ENCODE peak calls at places on chromosome 1, in four cellular contexts. P is SK-N-SH, D is K562, X is NT2/D1. Y is an unnamed sample.

GRCh38 chr1:156994277-156994676 is 51.3 kb downstream of the ARHGEF11 start:
- DNase-seq in P (no peak), D (no peak), X (no peak), Y (no peak)

GRCh38 chr1:91650764-91651163 is 150.1 kb downstream of the CDC7 start:
- DNase-seq in P (no peak), D (peak), X (no peak), Y (no peak)

GRCh38 chr1:188937965-188938551 is 1539.6 kb downstream of the BRINP3 start:
- DNase-seq in P (no peak), D (no peak), X (no peak), Y (peak)

GRCh38 chr1:203325004-203325417 is 19.7 kb downstream of the BTG2 start:
- DNase-seq in P (no peak), D (no peak), X (no peak), Y (no peak)

GRCh38 chr1:173768206-173768605 is 53.4 kb downstream of the KLHL20 start:
- DNase-seq in P (no peak), D (no peak), X (no peak), Y (no peak)

GRCh38 chr1:53529555-53529954 is 70.4 kb downstream of the DMRTB1 start:
- DNase-seq in P (no peak), D (no peak), X (no peak), Y (no peak)

GRCh38 chr1:42680921-42681683 is 1.1 kb upstream of the YBX1 start:
- DNase-seq in P (peak), D (no peak), X (no peak), Y (no peak)

GRCh38 chr1:172255223-172255560 is 165.3 kb upstream of the C1orf105 start:
- DNase-seq in P (no peak), D (no peak), X (no peak), Y (peak)

GRCh38 chr1:206679738-206680211 is 4.9 kb upstream of the MAPKAPK2 start:
- DNase-seq in P (no peak), D (no peak), X (no peak), Y (no peak)

DNA sequence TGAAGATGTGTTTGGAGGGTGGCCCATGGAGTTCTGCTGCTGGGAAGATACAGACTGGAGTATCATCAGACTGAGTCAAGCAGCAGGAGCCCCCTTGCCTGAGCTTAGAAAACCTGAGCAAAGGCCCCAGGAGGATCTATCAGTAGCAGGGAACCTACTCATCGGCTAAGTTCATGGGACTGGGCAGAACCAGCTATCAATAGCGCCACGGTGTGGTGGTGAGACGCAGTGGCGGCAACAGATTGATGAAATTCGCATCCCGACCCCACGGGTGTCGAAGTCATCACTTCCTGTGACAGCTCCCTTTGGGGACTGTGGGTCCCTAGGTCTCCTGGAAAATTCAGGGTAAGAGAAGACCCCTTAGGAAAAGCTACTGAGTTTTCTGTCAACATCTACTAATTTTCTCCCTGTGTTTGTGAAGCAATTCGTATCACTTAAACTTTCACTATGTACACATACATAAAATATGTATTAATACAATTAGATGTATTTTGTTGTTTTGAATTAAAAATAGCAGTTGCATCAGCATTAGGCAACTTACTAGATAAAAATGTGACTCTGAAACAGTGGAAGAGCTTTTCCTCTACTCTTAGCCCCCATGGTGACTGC is 7.1 kb upstream of the CACNA1S start:
- DNase-seq in P (peak), D (peak), X (peak), Y (peak)
- TF ChIP-seq YY1 in P (no peak), D (no peak), X (no peak), Y (no peak)

DNA sequence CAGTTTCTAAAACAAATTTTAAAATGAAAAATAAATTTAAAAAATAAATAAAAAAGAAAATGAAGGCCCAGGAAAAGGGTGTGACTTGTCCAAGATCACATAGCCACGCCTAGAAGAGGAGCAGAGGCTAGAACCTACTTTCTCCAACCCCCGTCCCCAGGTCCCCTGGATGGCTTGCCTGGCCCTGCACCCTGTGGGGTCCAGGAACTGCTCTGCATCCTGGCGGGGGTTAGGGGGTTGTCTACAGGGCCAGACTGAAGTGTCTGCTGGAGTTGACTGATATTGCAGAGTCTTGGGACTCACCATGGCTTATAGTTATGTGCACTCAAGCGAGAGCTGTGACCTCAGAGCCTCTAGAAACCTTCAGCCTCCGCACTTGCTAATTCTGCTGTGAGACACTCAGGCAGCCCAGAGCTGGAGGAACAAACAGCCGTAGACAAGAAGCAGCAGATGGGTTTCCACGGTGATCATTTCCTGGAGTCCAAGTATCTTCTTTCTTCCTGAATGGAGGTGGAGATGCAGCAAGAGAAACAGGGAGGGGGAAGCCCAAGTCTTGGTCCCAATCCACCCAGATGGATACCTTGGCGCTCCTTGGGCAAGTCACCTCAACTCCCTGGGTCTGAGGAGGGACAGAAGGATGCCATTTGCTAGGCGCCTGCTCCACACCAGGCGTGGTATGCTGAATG is 5.2 kb upstream of the EXTL1 start:
- DNase-seq in P (no peak), D (no peak), X (no peak), Y (no peak)
- TF ChIP-seq YY1 in P (no peak), D (no peak), X (no peak), Y (no peak)

DNA sequence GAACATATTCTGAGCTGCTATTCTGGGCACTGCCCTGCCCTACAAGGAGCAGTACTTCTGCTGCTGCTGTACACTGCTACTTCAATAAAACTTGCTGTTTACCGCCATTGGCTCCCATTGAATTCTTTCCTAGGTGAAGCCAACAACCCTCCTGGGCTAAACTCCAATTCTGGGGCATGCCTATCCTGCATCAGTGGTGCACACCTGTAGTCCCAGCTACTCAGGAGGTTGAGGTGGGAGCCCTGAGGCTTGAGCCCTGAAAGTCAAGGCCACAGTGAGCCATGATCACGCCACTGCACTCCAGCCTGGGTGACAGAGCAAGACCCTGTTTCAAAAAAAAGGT is 21.2 kb downstream of the PDIK1L start:
- DNase-seq in P (no peak), D (no peak), X (no peak), Y (no peak)
- TF ChIP-seq YY1 in P (no peak), D (no peak), X (no peak), Y (no peak)

DNA sequence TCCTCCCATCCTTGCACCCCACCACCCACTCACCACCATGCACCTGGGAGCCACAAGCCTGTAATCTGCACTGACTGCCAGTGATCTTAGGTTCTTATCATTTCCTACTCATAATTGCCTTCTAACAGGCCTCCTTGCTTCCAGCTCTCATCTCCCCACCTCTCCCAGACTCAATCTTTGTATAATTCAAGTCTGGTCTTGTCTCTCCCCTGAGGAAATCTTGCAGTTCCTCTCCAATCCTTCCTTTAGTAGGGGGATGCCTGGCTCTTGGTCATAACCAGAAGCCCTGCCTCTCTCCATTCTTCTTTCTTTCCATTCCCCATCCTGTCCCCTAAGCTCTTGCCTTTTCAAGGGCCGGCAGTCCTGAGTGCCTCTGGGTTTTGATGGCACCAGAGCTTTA is 27.8 kb downstream of the PIGM start:
- DNase-seq in P (no peak), D (no peak), X (no peak), Y (no peak)
- TF ChIP-seq YY1 in P (no peak), D (no peak), X (no peak), Y (no peak)

DNA sequence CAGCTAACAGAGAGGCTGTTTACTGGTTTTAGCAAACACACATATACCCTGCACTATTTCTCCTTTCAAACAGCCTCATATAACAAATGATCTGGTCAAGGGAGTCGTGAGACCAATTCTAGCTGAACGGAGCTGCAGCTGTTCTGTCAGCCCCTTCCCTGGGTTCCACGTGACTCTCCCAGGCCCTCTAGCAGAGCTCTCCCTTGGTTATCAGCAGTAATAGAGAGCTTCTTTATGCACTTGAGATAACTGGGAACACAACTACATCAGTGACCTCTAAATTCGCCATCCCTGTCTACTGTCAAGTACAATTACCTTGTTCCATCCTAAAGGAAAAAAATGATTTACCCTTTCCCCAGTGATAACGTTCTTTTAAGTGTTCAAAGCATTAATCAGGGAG is 28.4 kb downstream of the PTGER3 start:
- DNase-seq in P (peak), D (no peak), X (no peak), Y (no peak)
- TF ChIP-seq YY1 in P (no peak), D (no peak), X (no peak), Y (no peak)

GRCh38 chr1:193568451-193568985 is 382.1 kb upstream of the B3GALT2 start:
- DNase-seq in P (no peak), D (no peak), X (no peak), Y (no peak)
- TF ChIP-seq YY1 in P (no peak), D (no peak), X (no peak), Y (no peak)

DNA sequence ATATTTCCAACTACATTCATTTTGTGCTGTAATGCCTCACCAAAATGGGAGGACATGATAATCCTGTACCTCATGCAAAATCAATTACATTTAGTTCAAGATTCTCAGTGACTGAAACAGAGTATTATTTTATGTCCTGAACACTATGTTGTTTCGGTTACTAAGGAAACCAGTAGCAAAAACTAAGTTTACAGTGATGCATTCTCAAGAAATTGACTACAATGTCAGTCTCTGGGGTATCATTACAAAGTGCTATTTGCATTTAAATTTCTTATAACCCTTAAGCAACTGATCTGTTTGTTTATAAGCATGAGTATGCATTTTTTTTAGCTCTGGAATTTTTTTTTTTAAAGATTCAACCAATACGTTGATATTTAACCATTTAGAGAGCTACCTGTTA is 1035.5 kb downstream of the ADGRL2 start:
- DNase-seq in P (no peak), D (no peak), X (no peak), Y (no peak)
- TF ChIP-seq YY1 in P (no peak), D (no peak), X (no peak), Y (no peak)

DNA sequence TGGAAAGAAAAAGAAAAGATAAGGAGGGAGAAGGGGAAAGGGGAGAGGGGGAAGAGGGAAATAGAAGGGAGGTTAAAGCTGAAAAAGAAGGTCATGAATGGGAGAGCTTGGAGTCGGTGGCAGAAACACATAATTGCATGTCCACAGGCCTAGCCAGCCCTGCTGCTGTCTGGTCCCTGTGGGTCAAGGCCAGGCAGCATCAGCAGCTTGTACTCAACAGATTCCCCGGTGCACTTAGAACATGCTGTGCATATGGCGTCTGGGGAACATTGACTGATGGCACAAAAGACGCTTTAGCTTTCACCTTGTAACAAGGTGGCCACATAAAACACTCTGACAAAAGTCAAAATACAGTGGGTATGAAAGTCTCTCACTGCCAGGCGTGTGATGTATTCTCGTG is 25.9 kb downstream of the COG2 start:
- DNase-seq in P (no peak), D (no peak), X (no peak), Y (no peak)
- TF ChIP-seq YY1 in P (no peak), D (no peak), X (no peak), Y (no peak)

GRCh38 chr1:21654209-21654608 is 14.9 kb downstream of the RAP1GAP start:
- DNase-seq in P (no peak), D (no peak), X (no peak), Y (no peak)

GRCh38 chr1:21653744-21654100 is 15.4 kb downstream of the RAP1GAP start:
- DNase-seq in P (no peak), D (no peak), X (no peak), Y (no peak)

GRCh38 chr1:21652937-21653743 is 16.0 kb downstream of the RAP1GAP start:
- DNase-seq in P (no peak), D (no peak), X (no peak), Y (no peak)

GRCh38 chr1:21655748-21656147 is 13.4 kb downstream of the RAP1GAP start:
- DNase-seq in P (peak), D (peak), X (peak), Y (peak)

DNA sequence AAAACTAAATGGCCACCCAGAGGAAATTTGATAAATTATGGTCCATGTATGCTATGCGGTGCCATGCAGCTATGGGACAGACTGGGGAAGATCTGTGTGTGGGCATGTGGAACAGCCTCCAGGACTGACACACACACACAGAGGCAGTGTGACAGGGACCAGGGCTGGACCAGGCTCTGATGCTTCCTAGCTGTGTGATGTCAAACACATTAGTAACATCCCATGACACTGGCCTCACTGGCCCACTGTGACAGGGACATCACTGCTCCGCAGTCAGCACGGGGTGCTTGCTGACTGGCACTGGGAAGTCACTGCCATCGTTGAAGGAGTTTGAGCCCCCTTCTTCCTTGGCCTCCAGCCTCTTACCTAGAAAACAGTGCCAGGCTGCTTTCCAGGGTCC is 13.9 kb downstream of the RAP1GAP start:
- DNase-seq in P (no peak), D (no peak), X (no peak), Y (no peak)
- TF ChIP-seq YY1 in P (no peak), D (no peak), X (no peak), Y (no peak)

DNA sequence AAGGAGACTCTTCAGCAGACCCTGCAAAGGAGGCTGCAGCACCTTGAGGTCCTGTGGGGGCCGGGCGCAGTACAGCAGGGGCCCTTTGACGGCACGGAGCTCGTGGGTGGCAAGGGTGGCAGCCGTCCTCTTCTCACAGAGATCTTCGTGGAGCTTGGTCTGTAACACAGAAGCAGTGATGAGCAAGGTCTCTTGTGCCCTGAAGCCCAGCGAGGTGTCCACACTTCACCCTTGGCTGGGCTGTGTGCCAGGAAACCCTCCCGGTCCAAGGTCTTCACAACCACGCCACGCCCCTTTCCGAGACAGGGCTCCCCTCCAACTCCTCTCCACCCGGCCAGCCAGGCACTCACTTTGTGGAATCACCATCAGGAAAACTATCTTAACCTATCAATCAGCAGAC is 11.3 kb downstream of the LRRC47 start:
- DNase-seq in P (no peak), D (no peak), X (no peak), Y (no peak)
- TF ChIP-seq YY1 in P (no peak), D (no peak), X (no peak), Y (no peak)

Y was measured in HCT116.